ENCODE peak calls at places on chromosomes 2 and 18, in five cellular contexts. S is neuronal stem cell; Z is Panc1; N is fibroblast of lung; X is CD4-positive, alpha-beta T cell. P is an unnamed sample.

GRCh38 chr2:235002198-235003095 is 50.6 kb downstream of the SH3BP4 start:
- DNase-seq in X (no peak), Z (no peak), S (no peak), N (peak; percentile 81), P (no peak)

GRCh38 chr2:184696644-184697043 is 98.3 kb downstream of the ZNF804A start:
- DNase-seq in Z (no peak), X (no peak), N (no peak), S (no peak), P (no peak)

GRCh38 chr18:62282188-62282629 is 42.9 kb upstream of the TNFRSF11A start:
- DNase-seq in Z (no peak), X (no peak), N (peak; percentile 91), S (no peak), P (no peak)

GRCh38 chr18:56373601-56374000 is 264.8 kb downstream of the TXNL1 start:
- DNase-seq in Z (no peak), X (no peak), N (no peak), S (no peak), P (no peak)

GRCh38 chr2:239609583-239610310 is 208.9 kb upstream of the HDAC4 start:
- DNase-seq in N (no peak), Z (no peak), S (no peak), X (no peak), P (no peak)

GRCh38 chr18:79687806-79688205 is 8.2 kb downstream of the CTDP1 start:
- DNase-seq in X (no peak), S (no peak), N (peak; percentile 64), Z (no peak), P (no peak)

GRCh38 chr2:7694066-7695000 is 777.1 kb downstream of the RNF144A start:
- DNase-seq in Z (no peak), X (no peak), N (no peak), S (no peak), P (no peak)

GRCh38 chr2:176873403-176873802 is 339.2 kb upstream of the HNRNPA3 start:
- DNase-seq in Z (no peak), X (no peak), S (no peak), N (no peak), P (no peak)

GRCh38 chr2:227813562-227814353 is at the start of gene CCL20:
- DNase-seq in X (no peak), Z (no peak), N (no peak), S (no peak), P (no peak)

GRCh38 chr2:6523476-6523875 is 342.2 kb downstream of the CMPK2 start:
- DNase-seq in Z (no peak), N (no peak), S (no peak), X (no peak), P (no peak)

GRCh38 chr2:176121377-176122111 is 975 bp upstream of the HOXD9 start:
- DNase-seq in Z (no peak), S (no peak), X (no peak), N (no peak), P (no peak)

GRCh38 chr18:75183524-75183923 is 25.4 kb downstream of the PTGR3 start:
- DNase-seq in X (no peak), S (no peak), Z (no peak), N (peak; percentile 27), P (no peak)

GRCh38 chr2:75481041-75481836 is 79.5 kb downstream of the EVA1A start:
- DNase-seq in S (no peak), Z (no peak), X (no peak), N (peak; percentile 24), P (no peak)

GRCh38 chr2:126877861-126878565 is 20.7 kb upstream of the TEX51 start:
- DNase-seq in S (no peak), X (no peak), Z (no peak), N (no peak), P (no peak)

GRCh38 chr2:219567791-219568361 is 3.5 kb downstream of the OBSL1 start:
- DNase-seq in Z (no peak), N (no peak), S (no peak), X (no peak), P (no peak)

GRCh38 chr2:27527182-27527581 is 30.5 kb downstream of the GCKR start:
- DNase-seq in X (no peak), Z (no peak), S (no peak), N (peak; percentile 11), P (no peak)

GRCh38 chr2:173578404-173579092 is 223.9 kb downstream of the CDCA7 start:
- DNase-seq in S (no peak), X (no peak), Z (no peak), N (no peak), P (no peak)

GRCh38 chr18:57084331-57085298 is 62.3 kb upstream of the BOD1L2 start:
- DNase-seq in Z (no peak), S (no peak), N (no peak), X (no peak), P (no peak)

GRCh38 chr2:184596819-184597411 is 1.4 kb upstream of the ZNF804A start:
- DNase-seq in X (no peak), S (peak; percentile 20), N (peak; percentile 78), Z (no peak), P (no peak)

GRCh38 chr2:12194936-12195335 is 448.5 kb downstream of the LPIN1 start:
- DNase-seq in Z (no peak), X (no peak), S (no peak), N (no peak), P (no peak)

GRCh38 chr2:241149675-241149924 is 328 bp upstream of the PASK start:
- DNase-seq in Z (no peak), X (no peak), S (no peak), N (no peak), P (no peak)

GRCh38 chr2:147763861-147764260 is 81.0 kb upstream of the ACVR2A start:
- DNase-seq in X (no peak), Z (no peak), S (no peak), N (no peak), P (no peak)

GRCh38 chr2:25052948-25053477 is 11.1 kb downstream of the EFR3B start:
- DNase-seq in X (no peak), S (no peak), Z (no peak), N (no peak), P (no peak)

GRCh38 chr2:19796036-19796703 is 105.6 kb downstream of the TTC32 start:
- DNase-seq in Z (no peak), S (no peak), N (peak; percentile 96), X (no peak), P (no peak)

GRCh38 chr2:26184555-26185303 is 11.8 kb downstream of the GAREM2 start:
- DNase-seq in S (peak; percentile 69), N (no peak), X (peak; percentile 83), Z (no peak), P (no peak)

GRCh38 chr2:198368089-198368488 is 563.7 kb downstream of the PLCL1 start:
- DNase-seq in Z (no peak), N (no peak), X (no peak), S (no peak), P (no peak)

GRCh38 chr2:86087936-86088850 is 17.5 kb downstream of the POLR1A start:
- DNase-seq in Z (no peak), S (no peak), N (no peak), X (no peak), P (no peak)

GRCh38 chr2:86037141-86037794 is 68.4 kb downstream of the POLR1A start:
- DNase-seq in Z (no peak), S (no peak), N (peak; percentile 90), X (peak; percentile 38), P (no peak)

GRCh38 chr2:46844034-46844433 is 71.6 kb downstream of the MCFD2 start:
- DNase-seq in N (no peak), S (no peak), Z (no peak), X (no peak), P (no peak)

GRCh38 chr2:46847185-46847710 is 68.4 kb downstream of the MCFD2 start:
- DNase-seq in N (peak; percentile 95), S (no peak), X (no peak), Z (no peak), P (no peak)

GRCh38 chr2:46846454-46846990 is 69.1 kb downstream of the MCFD2 start:
- DNase-seq in Z (no peak), X (no peak), N (no peak), S (no peak), P (no peak)

GRCh38 chr2:46844443-46844842 is 71.2 kb downstream of the MCFD2 start:
- DNase-seq in S (no peak), N (no peak), X (no peak), Z (no peak), P (no peak)

GRCh38 chr2:46845542-46846453 is 69.8 kb downstream of the MCFD2 start:
- DNase-seq in N (no peak), Z (no peak), S (no peak), X (no peak), P (no peak)
- H3K27ac ChIP-seq in N (no peak overlapping the region), Z (no peak overlapping the region), S (no peak overlapping the region), X (no peak overlapping the region), P (no peak overlapping the region)

GRCh38 chr2:112047537-112048235 is 7.4 kb upstream of the TMEM87B start:
- DNase-seq in N (no peak), S (no peak), X (no peak), Z (no peak), P (no peak)
- H3K27ac ChIP-seq in N (no peak overlapping the region), S (no peak overlapping the region), X (no peak overlapping the region), Z (no peak overlapping the region), P (no peak overlapping the region)

GRCh38 chr18:25289040-25289631 is 62.8 kb downstream of the ZNF521 start:
- DNase-seq in N (peak; percentile 83), Z (no peak), S (no peak), X (no peak), P (no peak)
- H3K27ac ChIP-seq in N (peak overlapping the region; percentile 87), Z (no peak overlapping the region), S (no peak overlapping the region), X (no peak overlapping the region), P (no peak overlapping the region)

DNA sequence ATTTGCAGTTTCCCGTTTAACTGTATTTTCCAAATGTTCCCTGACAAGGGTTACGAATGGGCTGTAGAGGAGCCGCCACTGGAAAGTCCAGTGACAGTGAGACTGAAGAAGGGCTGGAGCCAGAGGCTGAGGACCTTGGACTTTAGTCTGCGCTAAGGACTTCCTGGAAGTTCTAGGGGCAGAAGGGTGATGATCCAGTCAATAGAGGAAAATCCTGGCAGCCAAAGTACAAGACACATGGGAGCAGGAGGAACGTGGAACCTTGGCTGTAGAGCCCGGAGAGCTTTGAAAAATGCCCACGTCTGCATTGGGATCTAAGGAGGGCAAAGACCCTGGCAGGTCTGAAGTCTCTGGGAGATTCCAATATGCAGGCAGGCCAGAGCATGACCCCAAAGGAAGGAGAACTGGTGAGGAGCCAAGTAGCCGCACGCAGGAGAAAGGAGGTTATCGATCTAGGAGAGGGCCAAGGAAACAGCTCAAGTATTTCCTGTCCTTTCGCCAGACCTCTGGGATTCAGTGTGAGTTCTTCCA is 28.5 kb downstream of the MBP start:
- DNase-seq in S (no peak), X (no peak), Z (no peak), N (peak; percentile 41), P (no peak)
- H3K27ac ChIP-seq in S (no peak overlapping the region), X (no peak overlapping the region), Z (peak overlapping the region; percentile 95), N (peak overlapping the region; percentile 92), P (no peak overlapping the region)

DNA sequence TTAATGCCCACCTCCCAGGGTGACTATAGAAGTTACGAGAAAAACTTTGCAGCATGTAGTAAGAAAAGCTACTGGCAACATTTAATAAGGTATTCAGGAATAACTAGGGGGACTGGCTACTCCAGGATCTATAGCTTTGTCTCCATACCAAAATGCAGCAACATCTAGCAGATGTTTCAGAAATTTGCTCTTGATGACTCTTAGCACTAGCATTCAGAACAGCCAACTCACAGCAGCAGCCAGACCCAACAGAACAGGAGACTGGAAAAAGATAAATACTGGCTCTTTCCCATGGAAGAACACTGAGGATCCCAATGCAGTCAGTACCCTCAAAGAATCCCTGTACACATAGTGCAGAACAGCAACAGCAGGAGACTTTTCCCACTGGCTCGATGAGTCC is 105.0 kb downstream of the PRKRA start:
- DNase-seq in X (no peak), Z (no peak), N (peak; percentile 9), S (no peak), P (no peak)
- H3K27ac ChIP-seq in X (no peak overlapping the region), Z (no peak overlapping the region), N (no peak overlapping the region), S (no peak overlapping the region), P (no peak overlapping the region)